ENCODE peak calls at places on chromosome 15, in six cellular contexts. R is SK-N-DZ; B is activated CD8-positive, alpha-beta T cell treated with anti-CD3 and anti-CD28 coated beads for 36 hours; W is stimulated activated CD8-positive, alpha-beta memory T cell treated with anti-CD3 and anti-CD28 coated beads, Interleukin-7, amount 100 ng/mL, for 4 hours; U is smooth muscle cell of the brain vasculature; D is hippocampal formation. M is an unnamed sample.

GRCh38 chr15:90376789-90377188 is 11.3 kb upstream of the IQGAP1 start:
- DNase-seq in U (no peak), D (no peak), R (no peak), B (peak), W (peak), M (no peak)

GRCh38 chr15:75347222-75348033 is 589 bp downstream of the NEIL1 start:
- DNase-seq in R (peak), U (no peak), B (peak), D (peak), W (peak), M (no peak)

GRCh38 chr15:90558182-90558581 is 28.5 kb downstream of the CRTC3 start:
- DNase-seq in U (no peak), D (no peak), R (peak), B (no peak), W (no peak), M (no peak)

GRCh38 chr15:25333049-25333448 is 105.8 kb downstream of the UBE3A start:
- DNase-seq in R (no peak), U (no peak), D (no peak), W (no peak), B (no peak), M (no peak)

GRCh38 chr15:40911139-40911538 is 16.9 kb downstream of the VPS18 start:
- DNase-seq in R (peak), D (no peak), W (no peak), B (no peak), U (no peak), M (no peak)

GRCh38 chr15:89633585-89633984 is 21.7 kb downstream of the KIF7 start:
- DNase-seq in R (no peak), D (no peak), B (no peak), W (no peak), U (no peak), M (no peak)

GRCh38 chr15:48533982-48534381 is 111.5 kb downstream of the FBN1 start:
- DNase-seq in B (no peak), R (peak), D (no peak), W (no peak), U (no peak), M (no peak)

GRCh38 chr15:40445411-40446055 is 4.8 kb downstream of the BAHD1 start:
- DNase-seq in U (no peak), R (no peak), W (no peak), D (no peak), B (no peak), M (no peak)

M was measured in NCI-H2029 treated with DMSO at 0.1 percent for 48 hours.